ENCODE peak calls at places on chromosomes 6 and 20, in six cellular contexts. Z is adrenal gland, V is A549, U is body of pancreas, L is uterus, R is sigmoid colon. W is an unnamed sample. For H3K4me1, the result is how much of the 10 kb centered on the place peaks cover.

GRCh38 chr20:23162887-23163286 is 76.8 kb upstream of the CD93 start:
- DNase-seq in Z (no peak), U (no peak), V (no peak), L (no peak), R (peak), W (no peak)

GRCh38 chr20:42204261-42204660 is 586.1 kb upstream of the CHD6 start:
- DNase-seq in L (no peak), V (peak), Z (peak), U (peak), R (no peak), W (no peak)

GRCh38 chr20:14992071-14992654 is 654.8 kb upstream of the FLRT3 start:
- DNase-seq in R (no peak), L (no peak), U (no peak), V (peak), Z (no peak), W (no peak)

GRCh38 chr6:35259194-35259945 is at the start of gene ZNF76:
- DNase-seq in L (peak), Z (peak), V (peak), R (peak), U (peak), W (peak)

GRCh38 chr20:46378390-46379009 is 27.9 kb downstream of the ELMO2 start:
- DNase-seq in R (no peak), U (no peak), V (no peak), L (no peak), Z (no peak), W (no peak)

GRCh38 chr20:45341579-45341938 is 6.7 kb downstream of the SDC4 start:
- DNase-seq in Z (peak), R (no peak), L (no peak), U (peak), V (no peak), W (no peak)

GRCh38 chr20:43824699-43825402 is 89.8 kb upstream of the TOX2 start:
- DNase-seq in V (peak), U (peak), Z (no peak), L (no peak), R (peak), W (no peak)

GRCh38 chr6:112086744-112087135 is 542 bp downstream of the TUBE1 start:
- DNase-seq in U (no peak), V (peak), R (no peak), L (no peak), Z (peak), W (no peak)

GRCh38 chr6:132733288-132733687 is 19.4 kb upstream of the VNN1 start:
- DNase-seq in U (no peak), L (no peak), V (no peak), R (no peak), Z (no peak), W (no peak)

GRCh38 chr6:167394330-167394729 is 69.4 kb downstream of the TTLL2 start:
- DNase-seq in Z (no peak), U (no peak), R (no peak), V (no peak), L (no peak), W (no peak)

GRCh38 chr6:11364971-11365397 is 132.5 kb upstream of the NEDD9 start:
- DNase-seq in L (peak), V (no peak), U (peak), R (no peak), Z (peak), W (no peak)

GRCh38 chr20:5658897-5659296 is 91.3 kb upstream of the SHLD1 start:
- DNase-seq in Z (peak), L (peak), U (peak), R (peak), V (peak), W (no peak)

GRCh38 chr6:164693934-164694333 is 615.5 kb downstream of the C6orf118 start:
- DNase-seq in V (no peak), U (no peak), L (no peak), Z (no peak), R (no peak), W (no peak)

GRCh38 chr6:24283043-24283985 is 74.5 kb downstream of the DCDC2 start:
- DNase-seq in R (peak), V (peak), Z (peak), U (peak), L (peak), W (no peak)

GRCh38 chr6:31901415-31901952 is 402 bp downstream of the ZBTB12 start:
- DNase-seq in R (peak), L (peak), V (peak), Z (peak), U (peak), W (no peak)

GRCh38 chr6:31903957-31904356 is 2.1 kb upstream of the ZBTB12 start:
- DNase-seq in L (peak), U (no peak), V (no peak), Z (peak), R (no peak), W (no peak)

GRCh38 chr6:31899882-31900722 is 1.8 kb downstream of the ZBTB12 start:
- DNase-seq in Z (no peak), U (no peak), L (no peak), R (no peak), V (no peak), W (no peak)

GRCh38 chr6:31900917-31901414 is 920 bp downstream of the ZBTB12 start:
- DNase-seq in L (peak), U (peak), V (no peak), R (no peak), Z (peak), W (no peak)

DNA sequence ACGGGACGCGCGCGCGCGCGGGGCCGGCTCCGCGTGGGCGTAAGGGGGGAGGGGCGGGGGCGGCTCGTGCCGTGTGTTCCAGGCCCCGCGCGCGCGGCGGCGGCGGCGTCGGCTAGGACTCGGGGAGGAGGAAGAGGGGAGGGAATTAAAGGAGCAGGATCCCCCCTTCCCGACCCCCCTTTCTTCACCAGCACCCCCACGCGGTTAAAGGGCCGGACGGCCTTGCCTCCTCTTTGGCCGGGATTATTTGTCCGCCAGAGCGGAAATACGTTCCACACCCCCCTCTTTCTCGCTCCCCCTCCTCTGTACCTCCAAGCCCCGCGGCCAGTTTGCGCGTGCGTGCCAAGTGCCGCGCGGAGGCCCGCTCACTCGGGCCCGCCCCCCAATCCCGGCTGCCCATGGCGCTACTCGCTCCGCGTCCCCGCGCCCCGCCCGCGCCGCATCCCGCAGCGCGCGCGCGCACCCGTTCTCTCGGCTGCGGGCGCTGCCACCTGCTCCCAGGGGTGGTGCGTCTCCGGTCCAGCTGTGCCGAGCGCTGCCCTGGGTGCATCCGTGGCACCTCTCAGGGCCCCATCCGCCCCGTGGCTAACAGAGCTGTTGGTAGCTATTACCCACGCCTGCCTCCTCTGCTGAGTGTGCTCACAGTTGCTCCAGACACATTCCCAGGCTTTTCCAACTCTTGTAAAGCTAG is at the start of gene ZBTB12:
- DNase-seq in R (peak), L (peak), Z (peak), U (peak), V (peak), W (no peak)
- TF ChIP-seq POLR2A in R (peak), L (peak), Z (peak), U (peak), V (peak), W (peak)

GRCh38 chr20:49568491-49569151 is 684 bp upstream of the PTGIS start:
- DNase-seq in U (no peak), L (peak), V (no peak), R (peak), Z (no peak), W (no peak)

GRCh38 chr20:49570828-49571552 is 3.1 kb upstream of the PTGIS start:
- DNase-seq in U (no peak), V (no peak), L (peak), R (peak), Z (no peak), W (no peak)

GRCh38 chr20:49570161-49570827 is 2.4 kb upstream of the PTGIS start:
- DNase-seq in L (no peak), R (peak), U (no peak), V (no peak), Z (no peak), W (no peak)

GRCh38 chr20:49567421-49568256 is at the start of gene PTGIS:
- DNase-seq in R (peak), L (peak), V (no peak), Z (peak), U (no peak), W (no peak)

GRCh38 chr20:49569403-49570115 is 1.6 kb upstream of the PTGIS start:
- DNase-seq in U (no peak), V (no peak), R (peak), L (peak), Z (no peak), W (no peak)
- H3K4me1 ChIP-seq in U (under half), V (under half), R (under half), L (under half), Z (under half), W (under half)

GRCh38 chr6:7165002-7165735 is 57.4 kb downstream of the RREB1 start:
- DNase-seq in U (no peak), Z (no peak), R (no peak), L (no peak), V (no peak), W (no peak)
- H3K27ac ChIP-seq in U (peak), Z (no peak), R (peak), L (no peak), V (peak), W (peak)

DNA sequence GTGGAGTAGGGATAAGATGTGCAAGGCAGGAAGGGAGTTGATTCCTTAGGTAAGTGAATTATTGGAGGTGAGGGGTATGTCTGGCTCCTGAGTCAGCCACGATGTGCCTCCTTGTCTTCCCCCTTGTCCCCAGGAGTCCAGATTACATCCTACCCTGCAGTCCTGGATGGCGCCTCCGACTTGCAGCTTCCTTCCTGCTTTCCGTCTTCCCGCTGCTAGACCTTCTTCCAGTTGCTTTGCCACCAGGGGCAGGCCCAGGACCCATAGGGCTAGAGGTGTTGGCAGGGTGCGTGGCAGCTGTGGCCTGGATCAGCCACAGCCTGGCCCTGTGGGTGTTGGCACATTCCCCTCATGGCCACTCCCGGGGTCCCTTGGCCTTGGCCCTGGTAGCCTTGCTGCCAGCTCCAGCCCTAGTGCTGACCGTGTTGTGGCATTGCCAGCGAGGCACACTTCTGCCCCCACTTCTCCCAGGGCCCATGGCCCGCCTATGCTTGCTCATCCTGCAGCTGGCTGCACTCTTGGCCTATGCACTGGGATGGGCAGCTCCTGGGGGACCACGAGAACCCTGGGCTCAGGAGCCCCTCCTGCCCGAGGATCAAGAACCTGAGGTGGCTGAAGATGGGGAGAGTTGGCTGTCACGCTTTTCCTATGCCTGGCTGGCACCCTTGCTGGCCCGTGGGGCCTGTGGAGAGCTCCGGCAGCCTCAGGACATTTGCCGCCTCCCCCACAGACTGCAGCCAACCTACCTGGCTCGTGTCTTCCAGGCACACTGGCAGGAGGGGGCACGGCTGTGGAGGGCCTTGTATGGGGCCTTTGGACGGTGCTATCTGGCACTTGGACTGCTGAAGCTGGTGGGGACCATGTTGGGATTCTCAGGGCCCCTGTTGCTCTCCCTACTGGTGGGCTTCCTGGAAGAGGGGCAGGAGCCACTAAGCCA is 4.9 kb downstream of the ABCC10 start:
- DNase-seq in R (no peak), L (no peak), U (no peak), Z (no peak), V (no peak), W (no peak)
- TF ChIP-seq POLR2A in R (no peak), L (no peak), U (no peak), Z (no peak), V (no peak), W (no peak)

DNA sequence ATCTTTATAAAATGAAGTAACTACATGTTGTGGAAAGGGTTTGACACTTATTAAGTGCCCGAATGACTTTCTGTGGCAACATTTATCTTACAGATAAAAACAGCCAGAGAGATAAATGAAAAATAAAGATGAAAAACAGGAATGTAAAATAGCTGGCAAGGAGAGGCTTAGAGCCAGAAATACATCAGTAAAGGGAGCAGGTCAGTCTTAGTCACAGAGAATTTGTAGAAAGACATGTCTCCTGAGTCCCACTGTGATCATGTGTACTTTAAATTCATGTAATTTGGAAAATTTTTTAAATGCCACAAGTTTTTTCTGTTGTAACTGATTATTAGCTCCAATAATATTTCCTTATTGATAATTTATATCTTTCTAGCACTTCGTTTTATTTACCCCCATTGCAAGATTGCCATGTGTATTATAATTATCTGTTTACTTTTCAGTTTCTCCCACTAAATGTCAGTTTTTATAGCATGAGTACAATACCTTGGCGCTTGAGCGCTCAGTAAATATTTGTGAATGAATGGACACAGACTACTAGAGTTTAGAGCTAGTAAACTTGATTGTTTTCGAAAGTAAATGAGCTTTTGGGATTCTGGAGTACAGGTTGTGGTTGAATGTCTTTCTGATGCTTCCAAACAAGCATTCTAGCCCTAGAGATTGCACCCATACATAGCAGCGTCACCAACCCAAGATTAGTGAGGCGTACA is 15.2 kb downstream of the TAB2 start:
- DNase-seq in U (no peak), Z (no peak), V (no peak), L (no peak), R (no peak), W (no peak)
- H3K4me1 ChIP-seq in U (half or more), Z (under half), V (half or more), L (under half), R (half or more), W (half or more)

GRCh38 chr6:169319561-169319960 is 65.9 kb upstream of the THBS2 start:
- DNase-seq in L (no peak), R (no peak), Z (no peak), V (no peak), U (no peak), W (no peak)
- H3K27ac ChIP-seq in L (peak), R (no peak), Z (no peak), V (no peak), U (no peak), W (peak)

GRCh38 chr6:39223535-39223934 is 5.7 kb downstream of the KCNK5 start:
- DNase-seq in Z (no peak), R (no peak), V (no peak), L (no peak), U (no peak), W (no peak)
- TF ChIP-seq POLR2A in Z (no peak), R (no peak), V (no peak), L (no peak), U (no peak), W (no peak)

DNA sequence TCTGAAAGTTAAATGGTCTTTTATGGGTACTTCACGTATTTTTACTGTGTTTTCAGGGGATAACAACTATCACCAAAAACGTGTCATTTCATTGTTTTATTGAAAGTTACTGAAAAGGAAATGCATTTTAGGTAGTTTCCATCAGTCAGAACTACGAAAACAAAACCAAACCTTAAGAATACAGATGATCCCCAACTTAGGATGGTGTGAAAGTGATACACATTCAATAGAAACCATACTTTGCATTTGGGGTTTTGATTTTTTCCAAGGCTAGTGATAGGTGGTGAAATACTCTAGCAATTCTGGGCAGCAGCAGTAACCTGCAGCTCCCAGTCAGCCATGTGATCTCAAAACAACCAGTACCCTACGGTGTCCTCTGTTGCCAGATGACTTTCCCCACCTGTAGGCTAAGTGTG is 25.9 kb upstream of the EFHC1 start:
- DNase-seq in L (no peak), Z (no peak), U (no peak), V (no peak), R (no peak), W (no peak)
- H3K4me1 ChIP-seq in L (under half), Z (under half), U (under half), V (under half), R (under half), W (under half)